ENCODE peak calls at places on chromosomes 7 and 10, in nine cellular contexts. V is mammary epithelial cell; C is neuronal stem cell; B is mesendoderm; K is CD8-positive, alpha-beta T cell; U is CD8-positive, alpha-beta memory T cell; S is cardiac muscle cell; L is spleen; M is H9. R is an unnamed sample. For H3K4me1, the result is how much of the 10 kb centered on the place peaks cover.

GRCh38 chr7:39754326-39755120 is 131.2 kb downstream of the RALA start:
- DNase-seq in U (no peak), K (no peak), C (no peak), L (no peak), B (peak), M (peak), S (no peak), V (peak), R (no peak)

GRCh38 chr7:133349101-133349500 is 96.2 kb downstream of the EXOC4 start:
- DNase-seq in K (no peak), C (no peak), S (no peak), V (no peak), M (no peak), B (no peak), U (no peak), L (no peak), R (no peak)

GRCh38 chr7:105199372-105199771 is 185.4 kb downstream of the KMT2E start:
- DNase-seq in C (no peak), K (no peak), L (no peak), V (no peak), S (no peak), B (no peak), U (no peak), M (no peak), R (no peak)

GRCh38 chr7:93717217-93717900 is 142.8 kb upstream of the CALCR start:
- DNase-seq in S (no peak), M (no peak), U (no peak), K (no peak), L (no peak), B (no peak), C (no peak), V (peak), R (no peak)

GRCh38 chr10:7260912-7261700 is 149.7 kb downstream of the SFMBT2 start:
- DNase-seq in V (no peak), K (no peak), B (no peak), S (no peak), L (no peak), U (no peak), C (no peak), M (no peak), R (no peak)

GRCh38 chr10:43221419-43222293 is 45.2 kb downstream of the RASGEF1A start:
- DNase-seq in M (peak), C (no peak), L (peak), S (peak), V (no peak), U (no peak), B (peak), K (no peak), R (no peak)

GRCh38 chr7:116236020-116236630 is 25.8 kb downstream of the TES start:
- DNase-seq in V (no peak), K (peak), M (no peak), L (no peak), S (peak), B (peak), C (no peak), U (peak), R (peak)

GRCh38 chr7:92768501-92769360 is 67.6 kb downstream of the CDK6 start:
- DNase-seq in L (no peak), C (no peak), K (no peak), U (no peak), V (peak), S (no peak), B (no peak), M (no peak), R (no peak)

GRCh38 chr10:73060738-73061635 is 35.7 kb downstream of the P4HA1 start:
- DNase-seq in M (no peak), V (peak), K (no peak), U (no peak), B (peak), L (no peak), C (peak), S (peak), R (peak)

GRCh38 chr7:27908534-27909165 is 168.7 kb downstream of the TAX1BP1 start:
- DNase-seq in U (no peak), B (no peak), L (no peak), V (no peak), S (no peak), C (no peak), M (no peak), K (no peak), R (no peak)

GRCh38 chr10:14153570-14154055 is 177.1 kb downstream of the FRMD4A start:
- DNase-seq in C (no peak), M (peak), V (no peak), B (peak), L (no peak), S (no peak), U (no peak), K (no peak), R (no peak)

GRCh38 chr7:127705461-127705959 is 53.5 kb downstream of the SND1 start:
- DNase-seq in L (no peak), K (no peak), M (no peak), V (peak), B (no peak), U (no peak), C (no peak), S (no peak), R (no peak)

GRCh38 chr7:76310102-76310957 is 7.9 kb downstream of the HSPB1 start:
- DNase-seq in B (no peak), M (no peak), U (no peak), S (no peak), K (no peak), L (no peak), C (no peak), V (no peak), R (no peak)

GRCh38 chr7:158000160-158000559 is 587.5 kb downstream of the PTPRN2 start:
- DNase-seq in B (peak), C (no peak), U (no peak), V (no peak), L (no peak), S (no peak), K (no peak), M (peak), R (no peak)

GRCh38 chr7:37354661-37355131 is 94.0 kb downstream of the ELMO1 start:
- DNase-seq in S (peak), L (peak), U (no peak), K (no peak), C (no peak), V (peak), M (no peak), B (peak), R (no peak)

GRCh38 chr10:121357323-121357835 is 240.9 kb downstream of the FGFR2 start:
- DNase-seq in M (no peak), U (no peak), B (no peak), C (no peak), V (no peak), K (no peak), S (peak), L (no peak), R (no peak)

GRCh38 chr10:76397957-76398665 is 966.7 kb downstream of the LRMDA start:
- DNase-seq in S (no peak), C (no peak), L (no peak), M (no peak), K (no peak), B (no peak), U (no peak), V (no peak), R (no peak)

GRCh38 chr7:780056-780455 is 52.2 kb upstream of the SUN1 start:
- DNase-seq in S (no peak), L (no peak), U (no peak), C (no peak), V (no peak), M (no peak), B (no peak), K (no peak), R (no peak)

GRCh38 chr7:137790828-137791227 is 55.9 kb downstream of the DGKI start:
- DNase-seq in V (no peak), L (no peak), M (no peak), S (no peak), B (no peak), C (no peak), K (no peak), U (no peak), R (no peak)

GRCh38 chr7:66443946-66444345 is 184.7 kb upstream of the KCTD7 start:
- DNase-seq in M (no peak), S (no peak), L (no peak), U (no peak), K (no peak), C (no peak), V (no peak), B (no peak), R (no peak)

GRCh38 chr7:140024585-140024984 is 38.2 kb downstream of the PARP12 start:
- DNase-seq in U (no peak), K (no peak), C (no peak), S (no peak), L (no peak), M (no peak), B (no peak), V (no peak), R (no peak)

GRCh38 chr10:24882047-24882698 is 70.2 kb downstream of the PRTFDC1 start:
- DNase-seq in L (no peak), B (no peak), V (peak), S (no peak), U (peak), M (no peak), C (no peak), K (peak), R (peak)

GRCh38 chr7:125436220-125436619 is 506.6 kb upstream of the POT1 start:
- DNase-seq in M (no peak), S (no peak), K (no peak), U (no peak), V (peak), C (no peak), B (no peak), L (no peak), R (no peak)

GRCh38 chr7:17275749-17276671 is 22.4 kb upstream of the AHR start:
- DNase-seq in B (no peak), V (peak), U (no peak), M (no peak), L (no peak), S (no peak), C (no peak), K (no peak), R (no peak)

GRCh38 chr10:126352446-126352845 is 35.8 kb downstream of the ADAM12 start:
- DNase-seq in S (no peak), M (no peak), K (no peak), U (no peak), B (no peak), C (no peak), V (no peak), L (no peak), R (no peak)

DNA sequence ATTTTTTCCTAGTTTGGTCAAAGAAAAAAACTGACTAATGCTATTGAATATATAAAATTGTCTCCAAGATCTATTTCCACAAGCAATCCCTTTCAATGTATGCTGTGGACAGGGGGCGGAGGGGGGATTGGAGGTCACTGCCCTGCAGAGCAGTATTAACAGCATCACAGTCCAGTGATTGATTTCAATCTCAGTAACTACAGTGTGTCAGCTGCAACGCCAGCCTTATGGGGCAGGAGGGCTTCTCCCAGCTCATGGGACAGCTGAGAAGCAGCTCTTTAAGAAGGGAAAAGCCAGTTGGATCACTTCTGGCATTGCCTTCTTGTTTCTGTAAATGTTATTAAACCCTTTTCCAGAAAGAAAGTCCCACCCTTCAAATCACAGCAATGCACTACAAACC is 65.0 kb downstream of the RAPGEF5 start:
- DNase-seq in S (no peak), M (no peak), C (no peak), V (no peak), L (no peak), K (no peak), B (no peak), U (no peak), R (no peak)
- H3K4me1 ChIP-seq in S (under half), M (under half), C (under half), V (under half), L (under half), K (under half), B (under half), U (under half), R (under half)

DNA sequence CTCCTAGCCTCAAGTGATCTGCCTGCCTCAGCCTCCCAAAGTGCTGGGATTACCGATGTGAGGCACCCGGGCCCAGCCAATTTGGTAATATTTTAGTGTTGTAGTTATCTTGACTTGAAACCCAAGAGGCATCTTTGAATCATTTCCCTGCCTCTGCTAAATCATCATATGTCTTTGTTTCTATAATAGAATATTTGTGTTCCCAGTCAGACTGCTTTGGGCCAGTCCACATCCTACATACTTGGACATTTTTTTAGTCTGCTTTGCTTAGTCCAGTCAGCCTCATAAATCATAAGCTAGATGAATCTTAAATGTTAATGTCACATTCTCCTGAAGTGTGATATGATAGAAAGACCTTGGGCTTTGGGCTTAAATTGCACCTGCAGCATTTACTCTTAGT is 5.9 kb downstream of the STAM start:
- DNase-seq in L (no peak), V (peak), M (no peak), K (no peak), B (no peak), S (no peak), U (no peak), C (no peak), R (no peak)
- H3K4me1 ChIP-seq in L (under half), V (under half), M (under half), K (under half), B (under half), S (under half), U (under half), C (under half), R (half or more)

GRCh38 chr10:49080071-49080470 is 35.3 kb downstream of the VSTM4 start:
- DNase-seq in U (no peak), K (no peak), S (no peak), B (no peak), V (no peak), M (no peak), C (no peak), L (no peak), R (no peak)

GRCh38 chr10:49081532-49082275 is 33.6 kb downstream of the VSTM4 start:
- DNase-seq in M (peak), L (no peak), V (no peak), U (no peak), K (no peak), C (peak), S (peak), B (peak), R (no peak)

GRCh38 chr10:49082767-49083166 is 32.6 kb downstream of the VSTM4 start:
- DNase-seq in V (no peak), M (no peak), S (no peak), K (no peak), C (no peak), B (no peak), L (no peak), U (no peak), R (no peak)

GRCh38 chr10:49079499-49079898 is 35.8 kb downstream of the VSTM4 start:
- DNase-seq in U (no peak), L (peak), V (no peak), B (no peak), S (no peak), C (no peak), M (no peak), K (no peak), R (no peak)

DNA sequence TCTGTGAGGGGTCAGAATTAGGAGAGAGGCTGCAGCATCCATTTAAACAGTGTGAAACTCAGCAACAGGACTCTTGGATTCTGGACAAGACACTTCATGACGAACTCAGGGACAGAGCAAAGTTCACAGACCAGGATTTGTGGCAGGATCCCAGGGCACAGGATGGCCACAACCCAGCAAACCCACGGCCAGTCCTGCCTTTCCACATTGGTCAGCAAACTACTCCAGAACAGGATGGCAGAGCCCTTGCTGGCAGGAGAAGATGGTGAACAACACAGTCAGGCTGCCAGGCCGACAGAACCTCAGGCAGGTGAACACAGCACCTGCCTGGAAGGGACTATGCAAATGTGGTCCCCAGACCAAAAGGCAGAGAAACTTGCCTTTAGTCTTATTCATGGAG is 34.4 kb downstream of the VSTM4 start:
- DNase-seq in B (no peak), L (no peak), S (no peak), V (no peak), C (no peak), K (no peak), M (no peak), U (no peak), R (no peak)
- H3K4me1 ChIP-seq in B (under half), L (under half), S (under half), V (under half), C (under half), K (under half), M (under half), U (under half), R (under half)

GRCh38 chr7:107746006-107746405 is 2.1 kb downstream of the CBLL1 start:
- DNase-seq in U (no peak), M (no peak), S (no peak), B (no peak), C (no peak), L (no peak), K (no peak), V (no peak), R (no peak)
- H3K4me1 ChIP-seq in U (under half), M (under half), S (under half), B (under half), C (under half), L (under half), K (under half), V (under half), R (half or more)

DNA sequence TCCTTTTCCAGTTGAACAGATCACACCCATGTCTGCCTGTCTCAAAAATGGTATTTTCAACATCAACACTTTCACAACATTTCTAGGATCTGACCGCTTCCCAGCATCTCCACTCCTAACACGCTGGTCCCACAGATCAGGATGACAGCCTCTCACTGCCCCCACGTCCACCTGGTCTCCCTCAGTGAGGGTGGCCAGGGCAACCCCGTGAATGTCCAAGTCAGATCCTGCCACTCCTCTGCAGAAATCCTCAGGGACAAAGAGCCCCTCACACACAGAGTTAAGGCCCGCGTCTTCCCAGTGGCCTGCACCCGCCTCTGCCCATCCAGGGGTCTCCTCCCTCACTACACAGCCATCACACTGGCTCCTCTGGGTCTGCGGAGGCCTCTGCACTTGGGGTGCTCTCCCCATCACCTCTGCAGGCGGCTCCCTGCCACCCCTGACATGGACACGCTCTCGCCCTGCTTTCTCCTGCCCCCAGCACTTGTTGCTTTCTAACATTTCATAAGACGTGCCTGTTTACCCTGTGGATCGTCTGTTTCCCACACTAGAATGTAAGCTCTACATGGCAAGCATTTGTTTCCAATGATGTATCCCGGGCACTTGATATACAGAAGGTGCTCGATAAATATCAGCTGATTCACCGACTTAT is 20.0 kb downstream of the GNA12 start:
- DNase-seq in S (no peak), U (no peak), V (no peak), L (no peak), C (no peak), M (no peak), B (no peak), K (no peak), R (no peak)
- H3K4me1 ChIP-seq in S (half or more), U (under half), V (under half), L (under half), C (under half), M (under half), B (under half), K (under half), R (under half)

GRCh38 chr10:110144526-110144925 is 62.9 kb upstream of the MXI1 start:
- DNase-seq in B (no peak), M (no peak), K (no peak), C (no peak), U (no peak), S (no peak), V (no peak), L (no peak), R (no peak)

GRCh38 chr10:110150981-110151380 is 56.4 kb upstream of the MXI1 start:
- DNase-seq in B (no peak), L (no peak), U (no peak), K (no peak), V (no peak), C (no peak), M (no peak), S (no peak), R (no peak)

GRCh38 chr10:110151467-110151866 is 55.9 kb upstream of the MXI1 start:
- DNase-seq in C (no peak), M (no peak), K (no peak), L (no peak), U (no peak), B (no peak), V (peak), S (no peak), R (no peak)

GRCh38 chr10:110149259-110149658 is 58.1 kb upstream of the MXI1 start:
- DNase-seq in M (no peak), S (no peak), K (no peak), U (no peak), L (no peak), V (no peak), B (no peak), C (no peak), R (no peak)

GRCh38 chr10:110147961-110148360 is 59.4 kb upstream of the MXI1 start:
- DNase-seq in U (no peak), M (no peak), B (no peak), S (no peak), C (no peak), L (no peak), K (no peak), V (peak), R (no peak)
- H3K4me1 ChIP-seq in U (under half), M (under half), B (under half), S (under half), C (under half), L (under half), K (under half), V (under half), R (under half)

DNA sequence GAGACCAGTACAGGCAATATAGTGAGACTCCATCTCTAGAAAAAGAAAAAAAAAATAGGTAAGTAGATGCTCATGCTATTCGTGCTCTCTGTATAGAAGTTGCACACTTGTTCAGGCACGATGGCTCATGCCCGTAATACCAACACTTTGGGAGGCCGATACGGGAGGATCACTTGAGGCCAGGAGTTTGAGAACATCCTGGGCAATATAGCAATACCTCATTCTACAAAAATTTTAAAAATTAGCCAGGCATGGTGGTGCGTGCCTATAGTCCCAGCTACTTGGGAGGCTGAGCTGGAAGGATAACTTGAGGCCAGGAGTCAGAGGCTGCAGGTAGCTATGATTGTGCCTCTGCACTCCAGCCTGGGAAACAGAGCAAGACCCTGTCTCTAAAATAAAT is 17.2 kb upstream of the NPTX2 start:
- DNase-seq in M (no peak), L (no peak), U (no peak), B (no peak), C (no peak), V (no peak), K (no peak), S (no peak), R (no peak)
- H3K4me1 ChIP-seq in M (under half), L (under half), U (under half), B (under half), C (under half), V (under half), K (under half), S (under half), R (under half)

DNA sequence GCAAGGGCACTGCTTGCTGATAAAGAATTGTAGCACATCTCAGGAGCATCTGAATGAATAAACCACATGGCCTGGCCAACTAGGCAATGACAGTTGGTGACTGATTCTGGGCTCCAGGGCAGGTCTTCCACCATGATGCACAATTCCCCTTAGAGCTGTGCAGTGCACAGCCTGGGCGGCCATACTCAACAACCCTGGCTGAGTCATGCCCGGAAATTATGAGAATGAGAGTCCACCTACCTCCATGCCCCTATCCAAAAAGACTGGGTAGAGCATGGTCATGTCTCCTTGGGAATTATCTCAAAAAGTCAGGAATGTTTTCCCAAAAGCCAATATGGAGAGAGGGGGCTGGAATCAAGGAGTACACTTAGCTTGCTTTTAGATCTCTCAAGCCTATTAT is 425.6 kb downstream of the PLXNA4 start:
- DNase-seq in V (no peak), B (no peak), L (no peak), K (no peak), M (no peak), C (no peak), U (no peak), S (no peak), R (no peak)
- H3K4me1 ChIP-seq in V (under half), B (under half), L (under half), K (under half), M (under half), C (under half), U (under half), S (under half), R (under half)

R was measured in CD4-positive, CD25-positive, alpha-beta regulatory T cell.